ENCODE peak calls at places on chromosomes 13 and 19, in seven cellular contexts. G is vagina, X is prostate gland, P is suprapubic skin, A is HCT116, W is transverse colon, L is stomach. F is an unnamed sample.

GRCh38 chr13:106210327-106210726 is 325.1 kb downstream of the EFNB2 start:
- DNase-seq in G (no peak), X (no peak), P (no peak), A (no peak), W (no peak), L (no peak), F (no peak)

GRCh38 chr19:20367811-20368294 is 197.7 kb downstream of the ZNF737 start:
- DNase-seq in G (no peak), X (peak; percentile 21), P (no peak), A (no peak), W (no peak), L (peak; percentile 40), F (no peak)

GRCh38 chr13:44573790-44574465 is 2.2 kb downstream of the TSC22D1 start:
- DNase-seq in G (no peak), X (peak; percentile 28), P (no peak), A (no peak), W (no peak), L (peak; percentile 67), F (no peak)

GRCh38 chr19:383922-384800 is 24.8 kb downstream of the C2CD4C start:
- DNase-seq in G (no peak), X (no peak), P (no peak), A (no peak), W (no peak), L (peak; percentile 40), F (peak; percentile 75)

GRCh38 chr19:30272554-30272953 is 99.6 kb upstream of the ZNF536 start:
- DNase-seq in G (no peak), X (no peak), P (no peak), A (no peak), W (no peak), L (no peak), F (no peak)

GRCh38 chr13:106390360-106390759 is 145.1 kb downstream of the EFNB2 start:
- DNase-seq in G (no peak), X (no peak), P (no peak), A (no peak), W (no peak), L (no peak), F (no peak)

GRCh38 chr13:74464656-74465055 is 330.5 kb upstream of the KLF12 start:
- DNase-seq in G (no peak), X (no peak), P (no peak), A (no peak), W (no peak), L (no peak), F (no peak)

GRCh38 chr13:110610955-110611595 is 4.3 kb upstream of the NAXD start:
- DNase-seq in G (no peak), X (no peak), P (no peak), A (no peak), W (no peak), L (no peak), F (no peak)

GRCh38 chr13:98575009-98575866 is 1.7 kb downstream of the STK24 start:
- DNase-seq in G (no peak), X (no peak), P (no peak), A (no peak), W (no peak), L (no peak), F (no peak)

GRCh38 chr19:14019100-14019499 is 8.8 kb upstream of the RLN3 start:
- DNase-seq in G (no peak), X (no peak), P (no peak), A (no peak), W (no peak), L (no peak), F (no peak)

GRCh38 chr13:95601906-95602305 is 42.6 kb downstream of the DZIP1 start:
- DNase-seq in G (no peak), X (no peak), P (no peak), A (no peak), W (no peak), L (no peak), F (no peak)

GRCh38 chr13:88701551-88701950 is 1030.4 kb downstream of the SLITRK5 start:
- DNase-seq in G (no peak), X (no peak), P (no peak), A (no peak), W (no peak), L (no peak), F (no peak)

GRCh38 chr19:3057275-3057714 is 5.0 kb downstream of the TLE5 start:
- DNase-seq in G (no peak), X (peak; percentile 93), P (peak; percentile 83), A (no peak), W (peak; percentile 73), L (peak; percentile 93), F (peak; percentile 90)

GRCh38 chr19:14072535-14073231 is at the start of gene MISP3:
- DNase-seq in G (no peak), X (peak; percentile 36), P (no peak), A (no peak), W (peak; percentile 92), L (peak; percentile 90), F (peak; percentile 86)

GRCh38 chr19:10832659-10833296 is 3.2 kb downstream of the TMED1 start:
- DNase-seq in G (no peak), X (no peak), P (no peak), A (no peak), W (no peak), L (no peak), F (peak; percentile 74)

GRCh38 chr19:10835089-10835753 is 791 bp downstream of the TMED1 start:
- DNase-seq in G (no peak), X (peak; percentile 100), P (no peak), A (no peak), W (no peak), L (peak; percentile 100), F (peak; percentile 87)

GRCh38 chr19:10836478-10837325 is 690 bp upstream of the TMED1 start:
- DNase-seq in G (no peak), X (no peak), P (peak; percentile 87), A (peak; percentile 85), W (peak; percentile 86), L (peak; percentile 82), F (peak; percentile 94)

GRCh38 chr19:10838377-10838776 is 2.4 kb upstream of the TMED1 start:
- DNase-seq in G (no peak), X (no peak), P (no peak), A (no peak), W (no peak), L (no peak), F (no peak)

GRCh38 chr19:10835754-10836477 is at the start of gene TMED1:
- DNase-seq in G (no peak), X (peak; percentile 88), P (peak; percentile 100), A (peak; percentile 99), W (peak; percentile 100), L (peak; percentile 94), F (peak; percentile 98)
- TF ChIP-seq POLR2A in G (no peak), X (peak; percentile 56), P (no peak), A (no peak), W (peak; percentile 75), L (no peak), F (peak; percentile 9)

GRCh38 chr13:30119476-30119875 is 187.9 kb downstream of the KATNAL1 start:
- DNase-seq in G (no peak), X (peak; percentile 48), P (no peak), A (no peak), W (peak; percentile 30), L (no peak), F (no peak)
- TF ChIP-seq POLR2AphosphoS5 in G (no peak), X (peak; percentile 61), P (no peak), A (no peak), W (peak; percentile 56), L (no peak), F (no peak)

GRCh38 chr13:112067871-112068305 is 939 bp downstream of the SOX1 start:
- DNase-seq in G (no peak), X (no peak), P (no peak), A (no peak), W (no peak), L (no peak), F (peak; percentile 48)

GRCh38 chr13:112068531-112069062 is 1.6 kb downstream of the SOX1 start:
- DNase-seq in G (no peak), X (no peak), P (no peak), A (no peak), W (no peak), L (no peak), F (peak; percentile 40)

GRCh38 chr13:112066624-112067004 is 335 bp upstream of the SOX1 start:
- DNase-seq in G (no peak), X (no peak), P (no peak), A (no peak), W (peak; percentile 45), L (no peak), F (peak; percentile 65)

GRCh38 chr13:112065867-112066623 is 904 bp upstream of the SOX1 start:
- DNase-seq in G (no peak), X (no peak), P (no peak), A (no peak), W (no peak), L (no peak), F (peak; percentile 67)

GRCh38 chr13:112067121-112067741 is at the start of gene SOX1:
- DNase-seq in G (no peak), X (no peak), P (no peak), A (no peak), W (no peak), L (no peak), F (peak; percentile 65)
- H3K4me3 ChIP-seq in G (peak within 1 kb of the TSS; percentile 21), X (peak within 1 kb of the TSS; percentile 7), P (peak within 1 kb of the TSS; percentile 47), A (no peak within 1 kb of the TSS), W (peak within 1 kb of the TSS; percentile 41), L (peak within 1 kb of the TSS; percentile 32), F (peak within 1 kb of the TSS; percentile 31)

DNA sequence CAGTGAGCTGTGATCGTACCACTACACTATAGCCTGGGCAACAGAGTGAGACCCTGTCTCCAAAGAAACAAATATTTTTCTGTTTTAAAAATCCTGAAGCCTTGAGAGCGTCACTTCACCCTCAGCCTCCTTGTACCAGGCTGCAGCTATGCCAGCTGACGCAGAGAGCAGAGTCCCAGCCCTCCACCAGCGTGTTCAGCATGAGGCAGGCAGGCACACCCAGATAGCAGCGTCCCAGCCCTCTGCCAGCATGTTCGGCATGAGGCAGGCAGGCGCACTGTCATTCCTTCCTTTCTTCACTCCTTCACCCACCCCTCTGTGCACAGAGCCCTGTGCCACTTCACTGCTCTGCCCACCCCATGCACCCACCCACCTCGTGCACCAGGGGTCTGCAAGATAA is 43.3 kb upstream of the USE1 start:
- DNase-seq in G (no peak), X (no peak), P (no peak), A (no peak), W (no peak), L (no peak), F (no peak)
- TF ChIP-seq POLR2A in G (no peak), X (no peak), P (no peak), A (no peak), W (no peak), L (no peak), F (no peak)

DNA sequence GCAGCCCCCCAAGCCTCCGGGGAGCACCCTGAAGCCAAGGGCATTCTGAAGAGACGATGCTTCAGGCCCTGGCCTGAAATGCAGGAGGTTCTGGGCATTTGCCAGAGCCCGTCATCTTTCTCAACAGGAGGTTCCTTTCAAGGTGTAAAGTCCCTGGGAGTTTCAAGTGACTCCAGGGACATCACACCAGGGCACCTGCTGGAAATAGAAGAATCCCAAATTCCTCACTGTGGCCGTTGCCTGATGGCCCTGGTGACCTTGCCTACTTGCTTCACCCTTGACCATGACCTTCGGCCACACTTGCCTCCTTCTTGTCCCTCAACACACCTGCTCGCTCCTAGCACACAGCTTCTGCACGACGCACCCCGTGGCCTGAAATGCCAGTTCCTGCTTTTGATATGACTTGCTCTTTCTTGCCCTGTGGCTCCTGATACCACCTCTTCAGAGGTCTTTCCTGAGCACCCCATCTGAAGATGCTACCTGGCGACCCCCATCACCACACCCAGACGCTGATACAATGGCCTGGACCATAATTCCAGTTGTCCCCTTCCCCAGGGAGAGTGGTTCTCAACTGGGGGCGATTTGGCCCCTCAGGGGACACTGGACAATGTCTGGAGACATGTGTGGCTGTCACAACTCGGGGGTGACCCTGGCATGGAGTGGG is 3.5 kb downstream of the DPP9 start:
- DNase-seq in G (no peak), X (no peak), P (no peak), A (no peak), W (no peak), L (no peak), F (no peak)
- TF ChIP-seq POLR2AphosphoS5 in G (no peak), X (no peak), P (no peak), A (no peak), W (no peak), L (no peak), F (no peak)

GRCh38 chr19:38395381-38396127 is 7.1 kb downstream of the SPRED3 start:
- DNase-seq in G (no peak), X (no peak), P (no peak), A (no peak), W (no peak), L (no peak), F (no peak)
- H3K4me3 ChIP-seq in G (peak overlapping the region; percentile 31), X (no peak overlapping the region), P (peak overlapping the region; percentile 51), A (no peak overlapping the region), W (peak overlapping the region; percentile 35), L (no peak overlapping the region), F (peak overlapping the region; percentile 7)

F was measured in spleen.